ENCODE peak calls at places on chromosomes 5 and 9, in seven cellular contexts. J is tibial nerve, T is K562, G is H1, Y is A549, E is HepG2, L is transverse colon. A is an unnamed sample.
A peak's percentile ranks its signal among the peaks of the same experiment; 100 is the strongest.

GRCh38 chr5:57442080-57442839 is 40.4 kb downstream of the ACTBL2 start:
- DNase-seq in T (peak; percentile 15), Y (no peak), E (no peak), G (no peak), L (no peak), J (no peak), A (no peak)

GRCh38 chr9:110908894-110909293 is 129.4 kb downstream of the LPAR1 start:
- DNase-seq in L (no peak), G (no peak), Y (no peak), J (no peak), E (no peak), T (no peak), A (no peak)

GRCh38 chr9:105088499-105088898 is 156.0 kb upstream of the SLC44A1 start:
- DNase-seq in T (no peak), Y (no peak), L (no peak), E (no peak), J (no peak), G (no peak), A (no peak)

GRCh38 chr5:80916661-80917060 is 43.5 kb upstream of the RASGRF2 start:
- DNase-seq in E (no peak), G (no peak), T (no peak), L (no peak), J (no peak), Y (no peak), A (no peak)

GRCh38 chr5:107889387-107889786 is 218.7 kb upstream of the EFNA5 start:
- DNase-seq in Y (no peak), E (no peak), L (no peak), J (no peak), T (no peak), G (no peak), A (no peak)

GRCh38 chr9:123267481-123268239 is 726 bp downstream of the STRBP start:
- DNase-seq in G (no peak), E (no peak), T (peak; percentile 37), L (peak; percentile 33), Y (no peak), J (no peak), A (peak; percentile 32)

GRCh38 chr9:126886194-126886830 is 25.9 kb downstream of the ZBTB34 start:
- DNase-seq in T (no peak), G (no peak), Y (no peak), E (no peak), L (no peak), J (no peak), A (no peak)

GRCh38 chr9:70917277-70917676 is 204.1 kb downstream of the TRPM3 start:
- DNase-seq in J (no peak), E (no peak), T (no peak), Y (no peak), G (no peak), L (no peak), A (no peak)

GRCh38 chr5:111679611-111680010 is 77.4 kb downstream of the NREP start:
- DNase-seq in G (no peak), E (no peak), J (no peak), L (no peak), Y (no peak), T (no peak), A (no peak)

GRCh38 chr9:76607730-76608475 is 148.9 kb downstream of the GCNT1 start:
- DNase-seq in G (no peak), J (no peak), E (no peak), L (no peak), Y (no peak), T (no peak), A (no peak)

GRCh38 chr5:33929925-33930690 is 6.1 kb upstream of the RXFP3 start:
- DNase-seq in L (no peak), J (no peak), T (no peak), E (no peak), G (no peak), Y (no peak), A (no peak)

GRCh38 chr5:88683506-88684135 is 199.4 kb downstream of the MEF2C start:
- DNase-seq in L (no peak), E (peak; percentile 5), G (peak; percentile 66), J (no peak), T (no peak), Y (peak; percentile 47), A (no peak)

GRCh38 chr5:134438641-134439621 is 27.2 kb upstream of the CDKN2AIPNL start:
- DNase-seq in G (no peak), E (peak; percentile 26), L (peak; percentile 75), J (peak; percentile 69), T (no peak), Y (no peak), A (peak; percentile 38)

GRCh38 chr5:179270581-179271300 is 74.5 kb downstream of the ADAMTS2 start:
- DNase-seq in T (no peak), Y (no peak), G (no peak), J (peak; percentile 16), E (no peak), L (peak; percentile 9), A (no peak)

GRCh38 chr9:89675403-89675771 is 70.6 kb downstream of the GADD45G start:
- DNase-seq in G (no peak), J (no peak), E (no peak), L (no peak), Y (no peak), T (no peak), A (no peak)

GRCh38 chr5:150122158-150122510 is 33.5 kb downstream of the PDGFRB start:
- DNase-seq in Y (peak; percentile 71), G (peak; percentile 67), T (peak; percentile 73), E (peak; percentile 56), L (peak; percentile 88), J (no peak), A (peak; percentile 49)

GRCh38 chr9:98830554-98830953 is 23.1 kb downstream of the GALNT12 start:
- DNase-seq in T (no peak), Y (no peak), G (no peak), J (no peak), L (no peak), E (no peak), A (no peak)

GRCh38 chr9:70586506-70586905 is 172.0 kb upstream of the KLF9 start:
- DNase-seq in J (no peak), G (no peak), L (no peak), Y (no peak), E (no peak), T (no peak), A (no peak)

DNA sequence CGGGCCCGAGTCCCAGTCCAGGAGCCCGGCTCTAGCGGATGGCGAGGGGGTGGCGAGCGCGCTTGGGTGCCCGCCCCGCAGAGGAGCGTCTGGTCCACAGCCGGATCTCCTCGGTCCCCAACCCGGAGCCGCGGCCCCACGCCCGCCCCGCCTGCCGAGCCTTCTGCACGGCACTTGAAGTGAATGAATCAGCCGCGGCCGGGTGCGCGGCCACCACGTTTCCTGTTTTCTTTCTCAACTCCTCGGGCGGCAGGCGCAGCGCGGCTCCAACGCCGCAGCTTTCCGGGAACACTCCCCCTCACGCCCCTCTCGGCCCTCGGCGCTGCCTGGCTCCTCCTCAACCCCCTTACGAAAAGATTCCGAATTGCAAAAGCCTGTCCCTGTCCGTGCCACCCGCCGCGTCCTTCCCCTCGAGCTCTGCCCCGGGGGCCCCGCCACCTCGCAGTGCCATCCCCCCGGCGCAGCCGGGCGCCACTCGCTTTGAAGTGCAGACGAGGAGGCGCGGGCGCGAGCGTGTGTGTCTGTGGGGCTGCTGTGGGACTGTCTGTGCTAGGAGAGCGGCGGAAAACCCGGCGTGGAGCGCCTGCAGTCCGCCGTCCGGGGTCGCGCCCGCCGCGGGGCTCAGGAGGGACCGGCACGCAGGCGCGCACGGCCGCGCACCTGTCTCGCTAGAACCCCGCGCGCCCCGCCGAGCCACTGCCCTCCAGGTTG is 456.6 kb downstream of the RAB3C start:
- DNase-seq in Y (no peak), J (peak; percentile 35), L (peak; percentile 81), E (no peak), T (no peak), G (peak; percentile 77), A (peak; percentile 85)
- TF ChIP-seq EP300 in Y (peak; percentile 71), J (no peak), L (no peak), E (no peak), T (no peak), G (no peak), A (no peak)

GRCh38 chr5:44385236-44385940 is 3.8 kb downstream of the FGF10 start:
- DNase-seq in L (no peak), E (no peak), G (no peak), T (no peak), Y (no peak), J (no peak), A (no peak)
- H3K4me3 ChIP-seq in L (no peak overlapping the region), E (no peak overlapping the region), G (no peak overlapping the region), T (no peak overlapping the region), Y (no peak overlapping the region), J (peak overlapping the region; percentile 62), A (peak overlapping the region; percentile 6)

DNA sequence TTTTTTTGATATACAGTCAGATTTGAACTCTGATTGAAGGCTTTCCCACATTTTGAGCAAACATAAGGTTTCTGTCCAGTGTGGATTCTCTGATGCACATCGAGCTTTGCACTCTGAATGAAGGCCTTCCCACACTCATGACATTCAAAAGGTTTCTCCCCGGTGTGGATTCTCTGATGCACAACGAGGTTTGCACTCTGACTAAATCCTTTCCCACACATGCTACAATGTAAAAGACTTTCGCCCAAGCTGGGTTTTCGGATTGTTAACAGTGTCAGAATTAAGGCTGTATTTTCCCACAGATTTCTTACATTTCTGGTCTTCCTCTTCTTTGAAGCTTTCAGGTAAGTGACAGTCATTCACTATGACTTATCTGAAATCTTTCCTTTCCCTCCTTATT is 44.3 kb downstream of the GHR start:
- DNase-seq in Y (no peak), E (no peak), T (no peak), G (no peak), L (no peak), J (no peak), A (no peak)
- TF ChIP-seq EP300 in Y (no peak), E (no peak), T (no peak), G (no peak), L (no peak), J (no peak), A (no peak)

GRCh38 chr5:95958308-95959014 is 3.2 kb downstream of the ELL2 start:
- DNase-seq in Y (no peak), E (peak; percentile 65), L (peak; percentile 27), G (no peak), J (no peak), T (no peak), A (peak; percentile 43)

GRCh38 chr5:95955996-95956899 is 5.4 kb downstream of the ELL2 start:
- DNase-seq in G (no peak), Y (no peak), T (no peak), J (no peak), L (no peak), E (no peak), A (no peak)

GRCh38 chr5:95954716-95955115 is 6.9 kb downstream of the ELL2 start:
- DNase-seq in E (no peak), L (no peak), J (no peak), G (no peak), Y (no peak), T (no peak), A (no peak)

GRCh38 chr5:95957804-95958203 is 3.8 kb downstream of the ELL2 start:
- DNase-seq in T (no peak), L (no peak), J (no peak), G (no peak), Y (no peak), E (no peak), A (no peak)

GRCh38 chr5:95956900-95957293 is 4.8 kb downstream of the ELL2 start:
- DNase-seq in E (no peak), G (no peak), J (no peak), L (no peak), Y (no peak), T (no peak), A (no peak)
- H3K4me3 ChIP-seq in E (peak overlapping the region; percentile 94), G (no peak overlapping the region), J (no peak overlapping the region), L (no peak overlapping the region), Y (no peak overlapping the region), T (no peak overlapping the region), A (peak overlapping the region; percentile 78)

A was measured in stomach.